ENCODE peak calls at places on chromosomes 1 and 21, in ten cellular contexts. One of them, this sample, is unnamed.

GRCh38 chr1:175150596-175151319 is 41.8 kb downstream of the KIAA0040 start:
- DNase-seq in HEK293T: no peak
- DNase-seq in LHCN-M2: peak; percentile 46
- DNase-seq in AG10803: peak; percentile 44
- DNase-seq in choroid plexus epithelial cell: no peak
- DNase-seq in Karpas-422: no peak
- DNase-seq in cardiac fibroblast: peak; percentile 12
- DNase-seq in GDM1: no peak
- DNase-seq in stimulated activated CD4-positive, alpha-beta T cell treated with anti-CD3 and anti-CD28 coated beads, Interleukin-1b, Interleukin-23, amount 100 ng/mL, for 4 hours: no peak
- DNase-seq in KG1: no peak
- DNase-seq in this sample: no peak

GRCh38 chr1:207888647-207889046 is 22.3 kb downstream of the CD34 start:
- DNase-seq in KG1: no peak
- DNase-seq in stimulated activated CD4-positive, alpha-beta T cell treated with anti-CD3 and anti-CD28 coated beads, Interleukin-1b, Interleukin-23, amount 100 ng/mL, for 4 hours: no peak
- DNase-seq in GDM1: no peak
- DNase-seq in LHCN-M2: peak; percentile 96
- DNase-seq in HEK293T: no peak
- DNase-seq in choroid plexus epithelial cell: no peak
- DNase-seq in Karpas-422: no peak
- DNase-seq in cardiac fibroblast: peak; percentile 48
- DNase-seq in AG10803: peak; percentile 89
- DNase-seq in this sample: no peak

GRCh38 chr1:160238408-160238807 is 23.9 kb downstream of the DCAF8 start:
- DNase-seq in Karpas-422: no peak
- DNase-seq in KG1: no peak
- DNase-seq in stimulated activated CD4-positive, alpha-beta T cell treated with anti-CD3 and anti-CD28 coated beads, Interleukin-1b, Interleukin-23, amount 100 ng/mL, for 4 hours: no peak
- DNase-seq in LHCN-M2: no peak
- DNase-seq in AG10803: no peak
- DNase-seq in choroid plexus epithelial cell: no peak
- DNase-seq in GDM1: no peak
- DNase-seq in HEK293T: no peak
- DNase-seq in cardiac fibroblast: no peak
- DNase-seq in this sample: no peak

GRCh38 chr1:81186271-81186670 is 614.5 kb upstream of the ADGRL2 start:
- DNase-seq in AG10803: peak; percentile 4
- DNase-seq in LHCN-M2: no peak
- DNase-seq in HEK293T: no peak
- DNase-seq in stimulated activated CD4-positive, alpha-beta T cell treated with anti-CD3 and anti-CD28 coated beads, Interleukin-1b, Interleukin-23, amount 100 ng/mL, for 4 hours: no peak
- DNase-seq in GDM1: no peak
- DNase-seq in KG1: no peak
- DNase-seq in choroid plexus epithelial cell: no peak
- DNase-seq in Karpas-422: no peak
- DNase-seq in cardiac fibroblast: peak; percentile 17
- DNase-seq in this sample: no peak

GRCh38 chr1:247358920-247359319 is 27.3 kb upstream of the ZNF496 start:
- DNase-seq in cardiac fibroblast: peak; percentile 52
- DNase-seq in choroid plexus epithelial cell: peak; percentile 57
- DNase-seq in AG10803: no peak
- DNase-seq in stimulated activated CD4-positive, alpha-beta T cell treated with anti-CD3 and anti-CD28 coated beads, Interleukin-1b, Interleukin-23, amount 100 ng/mL, for 4 hours: no peak
- DNase-seq in LHCN-M2: peak; percentile 12
- DNase-seq in GDM1: no peak
- DNase-seq in HEK293T: no peak
- DNase-seq in Karpas-422: no peak
- DNase-seq in KG1: no peak
- DNase-seq in this sample: no peak

GRCh38 chr1:11473635-11474034 is 5.3 kb upstream of the DISP3 start:
- DNase-seq in Karpas-422: peak; percentile 71
- DNase-seq in stimulated activated CD4-positive, alpha-beta T cell treated with anti-CD3 and anti-CD28 coated beads, Interleukin-1b, Interleukin-23, amount 100 ng/mL, for 4 hours: no peak
- DNase-seq in choroid plexus epithelial cell: peak; percentile 12
- DNase-seq in cardiac fibroblast: peak; percentile 4
- DNase-seq in GDM1: no peak
- DNase-seq in LHCN-M2: peak; percentile 20
- DNase-seq in HEK293T: peak; percentile 50
- DNase-seq in KG1: no peak
- DNase-seq in AG10803: no peak
- DNase-seq in this sample: no peak

GRCh38 chr1:50278352-50278878 is 144.8 kb downstream of the DMRTA2 start:
- DNase-seq in LHCN-M2: no peak
- DNase-seq in KG1: no peak
- DNase-seq in HEK293T: no peak
- DNase-seq in cardiac fibroblast: no peak
- DNase-seq in Karpas-422: no peak
- DNase-seq in AG10803: no peak
- DNase-seq in stimulated activated CD4-positive, alpha-beta T cell treated with anti-CD3 and anti-CD28 coated beads, Interleukin-1b, Interleukin-23, amount 100 ng/mL, for 4 hours: no peak
- DNase-seq in GDM1: no peak
- DNase-seq in choroid plexus epithelial cell: no peak
- DNase-seq in this sample: no peak

GRCh38 chr1:27876341-27877114 is 4.2 kb downstream of the THEMIS2 start:
- DNase-seq in stimulated activated CD4-positive, alpha-beta T cell treated with anti-CD3 and anti-CD28 coated beads, Interleukin-1b, Interleukin-23, amount 100 ng/mL, for 4 hours: no peak
- DNase-seq in HEK293T: no peak
- DNase-seq in GDM1: no peak
- DNase-seq in KG1: no peak
- DNase-seq in choroid plexus epithelial cell: no peak
- DNase-seq in AG10803: no peak
- DNase-seq in cardiac fibroblast: no peak
- DNase-seq in Karpas-422: no peak
- DNase-seq in LHCN-M2: no peak
- DNase-seq in this sample: no peak

GRCh38 chr1:19619697-19620384 is 24.3 kb upstream of the NBL1 start:
- DNase-seq in LHCN-M2: no peak
- DNase-seq in stimulated activated CD4-positive, alpha-beta T cell treated with anti-CD3 and anti-CD28 coated beads, Interleukin-1b, Interleukin-23, amount 100 ng/mL, for 4 hours: no peak
- DNase-seq in choroid plexus epithelial cell: no peak
- DNase-seq in GDM1: no peak
- DNase-seq in HEK293T: no peak
- DNase-seq in AG10803: no peak
- DNase-seq in cardiac fibroblast: no peak
- DNase-seq in KG1: no peak
- DNase-seq in Karpas-422: no peak
- DNase-seq in this sample: no peak

GRCh38 chr1:162649606-162650005 is 17.3 kb downstream of the DDR2 start:
- DNase-seq in Karpas-422: no peak
- DNase-seq in GDM1: no peak
- DNase-seq in AG10803: no peak
- DNase-seq in KG1: no peak
- DNase-seq in choroid plexus epithelial cell: peak; percentile 45
- DNase-seq in LHCN-M2: peak; percentile 48
- DNase-seq in cardiac fibroblast: no peak
- DNase-seq in stimulated activated CD4-positive, alpha-beta T cell treated with anti-CD3 and anti-CD28 coated beads, Interleukin-1b, Interleukin-23, amount 100 ng/mL, for 4 hours: no peak
- DNase-seq in HEK293T: no peak
- DNase-seq in this sample: no peak

GRCh38 chr1:4447778-4448360 is 206.5 kb upstream of the AJAP1 start:
- DNase-seq in stimulated activated CD4-positive, alpha-beta T cell treated with anti-CD3 and anti-CD28 coated beads, Interleukin-1b, Interleukin-23, amount 100 ng/mL, for 4 hours: no peak
- DNase-seq in cardiac fibroblast: no peak
- DNase-seq in Karpas-422: no peak
- DNase-seq in GDM1: no peak
- DNase-seq in LHCN-M2: no peak
- DNase-seq in AG10803: no peak
- DNase-seq in choroid plexus epithelial cell: no peak
- DNase-seq in HEK293T: no peak
- DNase-seq in KG1: no peak
- DNase-seq in this sample: no peak

GRCh38 chr1:226784081-226785049 is 45.3 kb upstream of the ITPKB start:
- DNase-seq in stimulated activated CD4-positive, alpha-beta T cell treated with anti-CD3 and anti-CD28 coated beads, Interleukin-1b, Interleukin-23, amount 100 ng/mL, for 4 hours: no peak
- DNase-seq in choroid plexus epithelial cell: no peak
- DNase-seq in KG1: no peak
- DNase-seq in LHCN-M2: peak; percentile 79
- DNase-seq in Karpas-422: no peak
- DNase-seq in HEK293T: no peak
- DNase-seq in AG10803: no peak
- DNase-seq in cardiac fibroblast: peak; percentile 8
- DNase-seq in GDM1: no peak
- DNase-seq in this sample: no peak

GRCh38 chr1:108703939-108704338 is 8.8 kb upstream of the FNDC7 start:
- DNase-seq in KG1: no peak
- DNase-seq in HEK293T: no peak
- DNase-seq in stimulated activated CD4-positive, alpha-beta T cell treated with anti-CD3 and anti-CD28 coated beads, Interleukin-1b, Interleukin-23, amount 100 ng/mL, for 4 hours: no peak
- DNase-seq in AG10803: no peak
- DNase-seq in choroid plexus epithelial cell: no peak
- DNase-seq in LHCN-M2: no peak
- DNase-seq in Karpas-422: peak; percentile 43
- DNase-seq in GDM1: no peak
- DNase-seq in cardiac fibroblast: no peak
- DNase-seq in this sample: no peak

GRCh38 chr21:45590726-45591618 is 48.7 kb upstream of the SLC19A1 start:
- DNase-seq in AG10803: no peak
- DNase-seq in HEK293T: no peak
- DNase-seq in choroid plexus epithelial cell: no peak
- DNase-seq in GDM1: no peak
- DNase-seq in stimulated activated CD4-positive, alpha-beta T cell treated with anti-CD3 and anti-CD28 coated beads, Interleukin-1b, Interleukin-23, amount 100 ng/mL, for 4 hours: peak; percentile 60
- DNase-seq in LHCN-M2: no peak
- DNase-seq in cardiac fibroblast: no peak
- DNase-seq in KG1: no peak
- DNase-seq in Karpas-422: no peak
- DNase-seq in this sample: peak; percentile 40

This sample was measured in activated CD4-positive, alpha-beta T cell treated with anti-CD3 and anti-CD28 coated beads for 24 hours.